ENCODE peak calls at places on chromosome 10, in four cellular contexts. L is WTC11, J is A549, N is HepG2. U is an unnamed sample.

GRCh38 chr10:46268076-46268881 is 18.5 kb upstream of the ANTXRL start:
- DNase-seq in L (no peak), J (no peak), N (no peak), U (no peak)

GRCh38 chr10:23284155-23284554 is 60.4 kb downstream of the C10orf67 start:
- DNase-seq in L (no peak), J (no peak), N (no peak), U (no peak)

GRCh38 chr10:131777921-131778320 is 122.9 kb upstream of the PPP2R2D start:
- DNase-seq in L (no peak), J (no peak), N (no peak), U (no peak)

GRCh38 chr10:132606536-132607316 is 69.1 kb downstream of the INPP5A start:
- DNase-seq in L (no peak), J (no peak), N (peak), U (no peak)

GRCh38 chr10:22573820-22574569 is 140.4 kb downstream of the PIP4K2A start:
- DNase-seq in L (peak), J (peak), N (peak), U (peak)

GRCh38 chr10:46094931-46095755 is 49.1 kb upstream of the MSMB start:
- DNase-seq in L (no peak), J (no peak), N (no peak), U (no peak)

GRCh38 chr10:5089869-5090268 is 4.3 kb upstream of the AKR1C3 start:
- DNase-seq in L (no peak), J (no peak), N (peak), U (peak)

GRCh38 chr10:102599565-102600327 is 44.5 kb upstream of the TRIM8 start:
- DNase-seq in L (no peak), J (no peak), N (peak), U (peak)

GRCh38 chr10:62166331-62167154 is 102.1 kb downstream of the RTKN2 start:
- DNase-seq in L (no peak), J (no peak), N (no peak), U (no peak)

GRCh38 chr10:4678023-4678950 is 147.7 kb upstream of the AKR1E2 start:
- DNase-seq in L (no peak), J (peak), N (peak), U (no peak)

GRCh38 chr10:37856881-37857286 is 526 bp downstream of the ZNF248 start:
- DNase-seq in L (peak), J (no peak), N (no peak), U (peak)

GRCh38 chr10:103983367-103983911 is 16.5 kb downstream of the SLK start:
- DNase-seq in L (no peak), J (no peak), N (no peak), U (no peak)

DNA sequence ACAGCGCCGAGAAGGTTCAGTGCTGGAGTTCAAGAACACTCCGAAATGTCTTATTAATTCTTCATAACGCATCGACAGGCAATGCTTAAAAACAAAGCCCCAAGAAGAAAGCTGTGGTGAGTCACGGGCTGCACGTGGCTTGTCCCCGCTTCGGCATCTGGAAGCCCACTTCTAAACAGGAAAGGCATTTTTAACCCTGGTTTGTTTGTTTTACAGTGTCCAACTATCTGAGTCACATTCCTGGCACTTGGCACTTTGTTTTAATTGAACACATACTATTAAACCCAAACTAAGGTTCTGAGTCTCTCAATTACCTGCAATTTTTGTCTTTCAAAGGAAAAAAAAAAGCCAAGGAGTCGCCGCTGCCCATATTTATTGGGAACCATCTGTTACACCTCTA is 49.9 kb upstream of the MGMT start:
- DNase-seq in L (no peak), J (no peak), N (peak), U (no peak)
- TF ChIP-seq NR3C1 in L (no peak), J (no peak), N (no peak), U (no peak)

DNA sequence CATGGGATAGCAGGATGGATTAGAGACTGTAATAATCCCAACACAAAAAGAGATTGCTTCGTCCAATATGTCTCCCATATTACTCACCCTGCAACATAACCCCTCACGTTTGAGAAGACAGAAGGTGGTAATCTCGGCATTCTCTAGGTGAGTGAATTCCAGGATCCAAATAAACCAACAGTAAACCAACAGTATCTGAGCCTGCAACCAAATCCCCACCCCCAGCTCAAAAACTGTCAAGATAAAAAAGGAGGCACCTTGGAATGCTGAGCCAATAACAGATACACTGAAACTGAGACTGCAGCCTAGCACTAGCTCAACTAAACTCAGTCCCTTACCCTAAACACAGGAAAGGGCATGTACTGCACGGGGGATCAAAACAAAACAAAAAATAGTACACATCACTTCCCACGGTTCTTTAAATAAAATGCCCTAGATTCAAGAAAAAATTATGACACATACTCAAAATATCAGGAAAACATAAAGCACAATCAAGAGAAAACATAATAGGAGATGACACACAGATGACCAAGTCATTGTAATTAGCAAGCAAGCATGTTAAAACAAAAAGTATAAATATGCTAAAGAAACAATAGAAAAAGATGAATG is 28.0 kb downstream of the IPMK start:
- DNase-seq in L (no peak), J (no peak), N (no peak), U (no peak)
- TF ChIP-seq NR3C1 in L (no peak), J (no peak), N (no peak), U (no peak)

GRCh38 chr10:44008917-44009620 is 360.4 kb upstream of the ZNF32 start:
- DNase-seq in L (no peak), J (no peak), N (no peak), U (no peak)

GRCh38 chr10:44011603-44011981 is 362.9 kb upstream of the ZNF32 start:
- DNase-seq in L (no peak), J (no peak), N (no peak), U (no peak)

GRCh38 chr10:44009891-44010290 is 361.2 kb upstream of the ZNF32 start:
- DNase-seq in L (no peak), J (no peak), N (no peak), U (no peak)

GRCh38 chr10:44012921-44013320 is 364.2 kb upstream of the ZNF32 start:
- DNase-seq in L (no peak), J (no peak), N (no peak), U (no peak)

GRCh38 chr10:44010873-44011602 is 362.4 kb upstream of the ZNF32 start:
- DNase-seq in L (no peak), J (no peak), N (no peak), U (no peak)
- TF ChIP-seq NR3C1 in L (no peak), J (no peak), N (no peak), U (no peak)

GRCh38 chr10:100146875-100147665 is 38.8 kb downstream of the ERLIN1 start:
- DNase-seq in L (no peak), J (no peak), N (no peak), U (no peak)
- TF ChIP-seq NR3C1 in L (no peak), J (no peak), N (no peak), U (no peak)

DNA sequence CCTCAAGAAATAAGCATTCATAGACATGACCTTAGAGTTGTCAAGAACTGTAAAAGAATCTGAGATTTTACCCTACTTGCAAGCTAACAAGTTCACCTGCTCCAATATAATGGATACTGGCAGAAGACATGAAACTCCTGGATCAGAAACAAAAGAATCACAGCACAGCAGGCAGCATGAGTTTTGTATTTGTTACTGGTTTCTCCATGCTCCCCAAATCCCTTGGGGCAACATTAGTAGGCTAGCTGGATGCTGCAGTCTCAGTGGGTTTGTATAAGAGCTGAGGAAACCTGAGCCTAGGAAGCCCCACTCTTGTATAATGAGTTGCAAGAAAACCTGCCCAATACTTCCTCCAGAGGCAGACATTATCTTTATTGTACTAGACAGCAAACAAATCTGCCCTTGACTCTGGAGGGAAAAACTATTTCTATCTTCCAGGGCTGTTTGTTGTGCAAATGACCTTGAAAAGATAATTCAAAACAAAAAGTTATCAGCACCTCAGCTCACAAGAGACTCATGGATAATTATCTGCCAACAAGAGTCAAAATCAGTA is 64.8 kb downstream of the ABLIM1 start:
- DNase-seq in L (no peak), J (no peak), N (peak), U (no peak)
- TF ChIP-seq NR3C1 in L (no peak), J (no peak), N (no peak), U (no peak)